ENCODE peak calls at places on chromosomes 5 and 9, in five cellular contexts. Q is mesenchymal stem cell; J is aorta; G is AG08396; L is stimulated activated CD4-positive, alpha-beta T cell treated with anti-CD3 and anti-CD28 coated beads, TNF-alpha, amount 100 ng/mL, for 1 hour. Y is an unnamed sample.

GRCh38 chr5:6115866-6116265 is 262.5 kb downstream of the MED10 start:
- DNase-seq in J (no peak), Q (no peak), L (no peak), G (no peak), Y (no peak)

GRCh38 chr9:19618816-19619215 is 170.0 kb downstream of the SLC24A2 start:
- DNase-seq in J (no peak), G (no peak), L (no peak), Q (no peak), Y (no peak)

GRCh38 chr5:54440456-54440893 is 15.0 kb upstream of the HSPB3 start:
- DNase-seq in L (no peak), Q (no peak), J (no peak), G (no peak), Y (no peak)

GRCh38 chr5:154523104-154523503 is 45.1 kb upstream of the HAND1 start:
- DNase-seq in L (no peak), Q (no peak), G (no peak), J (no peak), Y (no peak)

GRCh38 chr5:88669314-88669713 is 213.7 kb downstream of the MEF2C start:
- DNase-seq in L (no peak), G (no peak), J (no peak), Q (no peak), Y (no peak)

GRCh38 chr5:134007581-134008256 is 2.9 kb upstream of the VDAC1 start:
- DNase-seq in J (no peak), G (no peak), L (no peak), Q (no peak), Y (no peak)

GRCh38 chr5:10464173-10464572 is 22.5 kb downstream of the ROPN1L start:
- DNase-seq in J (no peak), G (no peak), Q (no peak), L (no peak), Y (no peak)

GRCh38 chr5:80989883-80990282 is 29.7 kb downstream of the RASGRF2 start:
- DNase-seq in J (no peak), L (no peak), Q (no peak), G (no peak), Y (no peak)

GRCh38 chr5:32390819-32391591 is 53.5 kb downstream of the ZFR start:
- DNase-seq in L (no peak), J (no peak), Q (peak; percentile 93), G (peak; percentile 43), Y (no peak)

Y was measured in left lobe of liver.